ENCODE peak calls at places on chromosomes 5 and 9, in eight cellular contexts. F, Z, B, M, Q, S, A and L are unnamed samples.

GRCh38 chr5:167229751-167230150 is 1061.7 kb upstream of the WWC1 start:
- DNase-seq in F (no peak), Z (peak), B (no peak), M (no peak), Q (no peak), S (no peak), A (no peak), L (no peak)

GRCh38 chr9:130423272-130423671 is 21.5 kb upstream of the ASS1 start:
- DNase-seq in F (no peak), Z (no peak), B (no peak), M (no peak), Q (no peak), S (no peak), A (no peak), L (no peak)

GRCh38 chr5:56852228-56853000 is 37.1 kb downstream of the MAP3K1 start:
- DNase-seq in F (no peak), Z (no peak), B (no peak), M (no peak), Q (no peak), S (no peak), A (no peak), L (peak)

GRCh38 chr5:177553671-177554429 is 513 bp downstream of the FAM193B start:
- DNase-seq in F (peak), Z (peak), B (peak), M (peak), Q (no peak), S (peak), A (no peak), L (no peak)

GRCh38 chr9:69121155-69122085 is 52.7 kb upstream of the TJP2 start:
- DNase-seq in F (peak), Z (peak), B (no peak), M (peak), Q (peak), S (peak), A (peak), L (no peak)

GRCh38 chr5:66565878-66566277 is 30.3 kb upstream of the MAST4 start:
- DNase-seq in F (no peak), Z (peak), B (no peak), M (no peak), Q (no peak), S (no peak), A (no peak), L (no peak)

GRCh38 chr9:72203205-72203803 is 54.1 kb downstream of the GDA start:
- DNase-seq in F (peak), Z (peak), B (no peak), M (peak), Q (no peak), S (no peak), A (no peak), L (no peak)

GRCh38 chr9:16974436-16974835 is 104.0 kb upstream of the BNC2 start:
- DNase-seq in F (no peak), Z (no peak), B (no peak), M (no peak), Q (no peak), S (no peak), A (no peak), L (no peak)

GRCh38 chr5:43066231-43066798 is 26.2 kb upstream of the ANXA2R start:
- DNase-seq in F (peak), Z (peak), B (peak), M (peak), Q (peak), S (peak), A (peak), L (peak)

GRCh38 chr5:56055287-56055686 is 60.5 kb upstream of the IL6ST start:
- DNase-seq in F (no peak), Z (no peak), B (no peak), M (no peak), Q (no peak), S (no peak), A (no peak), L (peak)

GRCh38 chr9:78745996-78746395 is 449.1 kb downstream of the PSAT1 start:
- DNase-seq in F (no peak), Z (peak), B (no peak), M (no peak), Q (no peak), S (no peak), A (peak), L (peak)

GRCh38 chr9:97906236-97906831 is 16.0 kb downstream of the TRMO start:
- DNase-seq in F (peak), Z (no peak), B (peak), M (no peak), Q (no peak), S (no peak), A (no peak), L (no peak)

GRCh38 chr5:10467281-10468198 is 25.9 kb downstream of the ROPN1L start:
- DNase-seq in F (no peak), Z (peak), B (no peak), M (no peak), Q (no peak), S (no peak), A (no peak), L (peak)

GRCh38 chr9:94919376-94920098 is 193.0 kb downstream of the AOPEP start:
- DNase-seq in F (no peak), Z (peak), B (no peak), M (no peak), Q (no peak), S (peak), A (no peak), L (peak)

GRCh38 chr9:96109718-96110351 is 192.1 kb downstream of the HSD17B3 start:
- DNase-seq in F (no peak), Z (peak), B (no peak), M (no peak), Q (no peak), S (no peak), A (no peak), L (peak)

GRCh38 chr5:74199005-74199404 is 441.5 kb downstream of the ENC1 start:
- DNase-seq in F (no peak), Z (no peak), B (no peak), M (no peak), Q (no peak), S (no peak), A (no peak), L (no peak)

GRCh38 chr5:35899805-35900204 is 38.6 kb downstream of the CAPSL start:
- DNase-seq in F (no peak), Z (no peak), B (no peak), M (no peak), Q (no peak), S (no peak), A (no peak), L (no peak)

GRCh38 chr5:151617841-151618710 is 26.9 kb upstream of the FAT2 start:
- DNase-seq in F (no peak), Z (peak), B (no peak), M (no peak), Q (no peak), S (no peak), A (peak), L (no peak)

GRCh38 chr5:54173251-54173650 is 137.1 kb downstream of the ARL15 start:
- DNase-seq in F (no peak), Z (no peak), B (no peak), M (no peak), Q (no peak), S (no peak), A (no peak), L (no peak)